ENCODE peak calls at places on chromosomes 6 and 20, in six cellular contexts. K, L, G, F, A and R are unnamed samples.

GRCh38 chr6:47483853-47484546 is 6.4 kb downstream of the CD2AP start:
- DNase-seq in A (no peak), L (no peak), G (no peak), K (no peak), F (peak), R (peak)

GRCh38 chr6:136510299-136510698 is 39.9 kb downstream of the MAP7 start:
- DNase-seq in F (no peak), K (no peak), L (no peak), A (no peak), G (no peak), R (no peak)

GRCh38 chr6:10578718-10579117 is 57.6 kb downstream of the GCNT2 start:
- DNase-seq in K (no peak), A (no peak), G (no peak), L (no peak), F (no peak), R (no peak)

GRCh38 chr6:149566372-149567193 is at the start of gene GINM1:
- DNase-seq in A (no peak), K (peak), F (peak), G (no peak), L (peak), R (peak)

GRCh38 chr6:147204060-147204785 is at the start of gene STXBP5:
- DNase-seq in K (peak), G (peak), F (peak), A (no peak), L (peak), R (peak)

GRCh38 chr6:115358616-115359015 is 702.1 kb downstream of the FRK start:
- DNase-seq in G (no peak), F (no peak), L (no peak), A (no peak), K (no peak), R (no peak)

GRCh38 chr6:47376930-47377329 is 67.2 kb upstream of the TNFRSF21 start:
- DNase-seq in K (no peak), G (no peak), F (no peak), A (no peak), L (no peak), R (no peak)

GRCh38 chr6:17894191-17894590 is 93.2 kb downstream of the KIF13A start:
- DNase-seq in K (peak), A (no peak), G (no peak), F (no peak), L (no peak), R (no peak)

GRCh38 chr6:147234685-147235084 is 30.5 kb downstream of the STXBP5 start:
- DNase-seq in G (no peak), F (no peak), K (no peak), A (no peak), L (no peak), R (no peak)

GRCh38 chr6:112906737-112907136 is 559.6 kb downstream of the RFPL4B start:
- DNase-seq in A (no peak), G (no peak), L (no peak), F (peak), K (no peak), R (peak)

GRCh38 chr20:20277772-20278382 is 90.0 kb upstream of the INSM1 start:
- DNase-seq in F (no peak), G (no peak), A (no peak), L (no peak), K (no peak), R (no peak)

GRCh38 chr6:159805418-159806020 is 5.4 kb downstream of the PNLDC1 start:
- DNase-seq in G (no peak), K (peak), L (no peak), F (no peak), A (no peak), R (no peak)

GRCh38 chr6:74931567-74931966 is 274.3 kb downstream of the COL12A1 start:
- DNase-seq in K (peak), F (peak), A (no peak), G (no peak), L (no peak), R (peak)

GRCh38 chr20:10671221-10671849 is 2.5 kb downstream of the JAG1 start:
- DNase-seq in L (peak), K (peak), G (no peak), A (no peak), F (peak), R (peak)

GRCh38 chr20:51828762-51829161 is 26.4 kb upstream of the SALL4 start:
- DNase-seq in G (no peak), K (no peak), A (no peak), F (no peak), L (peak), R (no peak)

GRCh38 chr6:49550413-49551125 is at the start of gene C6orf141:
- DNase-seq in F (no peak), K (peak), A (peak), G (peak), L (peak), R (peak)

GRCh38 chr20:64212750-64213149 is 42.8 kb upstream of the PCMTD2 start:
- DNase-seq in G (no peak), K (no peak), F (peak), L (no peak), A (no peak), R (peak)

GRCh38 chr6:89501239-89501638 is 68.3 kb downstream of the ANKRD6 start:
- DNase-seq in L (no peak), F (no peak), A (no peak), G (peak), K (peak), R (no peak)

GRCh38 chr20:19205999-19206398 is 6.4 kb upstream of the SLC24A3 start:
- DNase-seq in K (peak), L (peak), G (peak), F (peak), A (no peak), R (peak)

GRCh38 chr20:10297684-10298240 is 79.1 kb downstream of the SNAP25 start:
- DNase-seq in K (no peak), G (no peak), L (no peak), F (peak), A (no peak), R (no peak)

GRCh38 chr6:165744515-165745228 is 81.6 kb upstream of the PDE10A start:
- DNase-seq in L (no peak), F (peak), K (no peak), A (no peak), G (no peak), R (peak)

GRCh38 chr20:37295595-37295994 is 6.1 kb downstream of the MANBAL start:
- DNase-seq in K (peak), G (no peak), F (no peak), L (no peak), A (no peak), R (no peak)

GRCh38 chr6:151494235-151494950 is 576 bp downstream of the CCDC170 start:
- DNase-seq in G (peak), L (peak), A (no peak), F (peak), K (peak), R (peak)

GRCh38 chr6:139037490-139037889 is 8.9 kb downstream of the ABRACL start:
- DNase-seq in A (no peak), G (no peak), F (peak), L (no peak), K (no peak), R (peak)

GRCh38 chr6:111552241-111552744 is 53.4 kb downstream of the TRAF3IP2 start:
- DNase-seq in L (peak), G (peak), K (peak), F (peak), A (peak), R (peak)

GRCh38 chr20:31706607-31707257 is 15.9 kb downstream of the BCL2L1 start:
- DNase-seq in G (no peak), K (no peak), A (no peak), F (no peak), L (no peak), R (peak)

GRCh38 chr6:7124631-7125030 is 16.9 kb downstream of the RREB1 start:
- DNase-seq in A (no peak), K (no peak), F (peak), G (no peak), L (no peak), R (peak)

GRCh38 chr20:6178537-6178936 is 55.7 kb upstream of the FERMT1 start:
- DNase-seq in K (peak), G (peak), A (no peak), L (no peak), F (peak), R (peak)

GRCh38 chr20:43940518-43941225 is 26.0 kb downstream of the TOX2 start:
- DNase-seq in G (no peak), A (no peak), L (no peak), K (no peak), F (no peak), R (no peak)

GRCh38 chr20:63651942-63652191 is 1.4 kb downstream of the STMN3 start:
- DNase-seq in F (no peak), A (no peak), K (no peak), G (no peak), L (no peak), R (no peak)

GRCh38 chr6:163579111-163579879 is 164.8 kb downstream of the QKI start:
- DNase-seq in K (peak), L (no peak), F (no peak), A (no peak), G (no peak), R (no peak)

GRCh38 chr6:131136021-131136847 is 967 bp downstream of the AKAP7 start:
- DNase-seq in L (no peak), A (no peak), K (peak), F (peak), G (no peak), R (peak)
- H2AFZ ChIP-seq in L (peak), A (peak), K (peak), F (peak), G (peak), R (peak)

DNA sequence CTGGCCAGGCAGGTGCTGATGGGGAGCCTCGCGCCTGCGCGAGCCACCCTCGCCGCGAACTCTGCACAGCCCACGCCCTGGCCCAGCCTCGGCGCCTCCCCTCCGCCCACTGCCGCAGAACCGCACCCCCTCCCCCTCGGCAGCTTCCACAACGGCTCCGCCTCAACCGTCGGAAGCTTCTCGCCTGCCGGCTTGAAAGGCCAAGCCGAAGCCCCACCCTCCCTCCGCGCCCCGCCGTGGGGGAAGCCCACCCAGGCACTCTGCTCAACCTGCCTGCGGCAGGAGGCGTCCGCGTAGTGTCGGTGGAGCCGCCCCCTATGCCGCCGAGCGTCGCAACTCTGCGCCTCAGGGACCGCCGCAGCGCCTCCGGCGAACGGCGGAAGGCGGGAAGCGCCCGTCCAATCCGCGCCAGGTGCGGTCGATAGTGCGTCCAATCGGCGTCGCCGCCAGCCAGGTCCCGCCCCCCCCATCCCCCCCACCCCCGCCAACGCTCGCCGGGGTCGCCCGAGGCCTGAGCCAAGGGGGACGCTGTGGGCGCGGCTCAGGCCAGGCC is at the start of gene SYCP2:
- DNase-seq in L (peak), F (no peak), A (no peak), K (peak), G (no peak), R (no peak)
- H3K4ac ChIP-seq in L (no peak), F (peak), A (no peak), K (peak), G (peak), R (no peak)

GRCh38 chr20:57004416-57004815 is 262.0 kb downstream of the BMP7 start:
- DNase-seq in A (no peak), F (no peak), K (no peak), L (no peak), G (no peak), R (no peak)

GRCh38 chr20:57003012-57003411 is 263.4 kb downstream of the BMP7 start:
- DNase-seq in L (no peak), K (peak), G (no peak), F (no peak), A (no peak), R (no peak)

GRCh38 chr20:57001126-57001767 is 265.2 kb downstream of the BMP7 start:
- DNase-seq in K (peak), L (no peak), F (no peak), A (no peak), G (no peak), R (no peak)

GRCh38 chr20:57000441-57000968 is 265.9 kb downstream of the BMP7 start:
- DNase-seq in G (no peak), F (no peak), L (no peak), K (peak), A (no peak), R (no peak)

DNA sequence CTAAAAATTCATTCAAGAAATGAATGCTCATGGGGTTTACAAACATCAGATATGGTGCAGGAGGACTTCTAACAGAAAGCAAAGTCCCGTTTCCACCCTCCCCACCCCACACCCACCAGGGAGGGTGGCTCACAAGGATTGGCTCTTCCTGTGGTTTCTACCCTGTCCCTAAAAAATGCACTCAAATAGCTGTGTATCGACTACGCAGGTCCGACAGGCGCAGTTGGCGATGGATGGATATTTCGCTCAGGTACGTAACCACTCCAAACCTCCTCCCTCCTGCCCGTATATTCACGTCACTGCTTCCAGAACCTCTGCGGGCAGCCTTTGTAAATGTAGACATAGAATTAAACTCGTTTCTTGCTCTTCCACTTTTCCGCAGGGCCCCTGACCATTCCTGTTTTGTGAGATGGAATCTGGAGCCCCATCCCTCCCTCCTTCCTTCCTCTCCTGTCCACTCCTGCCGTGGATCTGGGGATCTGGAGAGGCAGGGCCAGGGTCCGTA is 264.3 kb downstream of the BMP7 start:
- DNase-seq in K (peak), G (no peak), A (no peak), F (no peak), L (no peak), R (no peak)
- H2AFZ ChIP-seq in K (no peak), G (no peak), A (no peak), F (no peak), L (no peak), R (no peak)

GRCh38 chr6:31663087-31663960 is 1.5 kb downstream of the GPANK1 start:
- DNase-seq in A (no peak), K (peak), G (no peak), F (peak), L (no peak), R (peak)
- H3K4ac ChIP-seq in A (no peak), K (peak), G (no peak), F (peak), L (no peak), R (peak)

GRCh38 chr6:63353282-63353630 is 33.5 kb upstream of the LGSN start:
- DNase-seq in A (no peak), F (no peak), K (no peak), G (no peak), L (no peak), R (no peak)

GRCh38 chr6:63349401-63349800 is 29.6 kb upstream of the LGSN start:
- DNase-seq in K (peak), F (no peak), L (no peak), A (no peak), G (no peak), R (no peak)

GRCh38 chr6:63348836-63349235 is 29.1 kb upstream of the LGSN start:
- DNase-seq in G (no peak), L (no peak), K (peak), A (no peak), F (no peak), R (peak)

GRCh38 chr6:63352587-63353281 is 33.0 kb upstream of the LGSN start:
- DNase-seq in G (peak), A (no peak), L (peak), F (peak), K (peak), R (peak)

GRCh38 chr6:63351995-63352586 is 32.3 kb upstream of the LGSN start:
- DNase-seq in L (no peak), A (no peak), K (peak), F (peak), G (no peak), R (peak)
- H2AFZ ChIP-seq in L (no peak), A (no peak), K (no peak), F (peak), G (no peak), R (no peak)

GRCh38 chr20:25407311-25408169 is at the start of gene GINS1:
- DNase-seq in F (peak), K (peak), L (peak), G (peak), A (peak), R (peak)
- H3K4ac ChIP-seq in F (peak), K (peak), L (no peak), G (no peak), A (peak), R (no peak)

DNA sequence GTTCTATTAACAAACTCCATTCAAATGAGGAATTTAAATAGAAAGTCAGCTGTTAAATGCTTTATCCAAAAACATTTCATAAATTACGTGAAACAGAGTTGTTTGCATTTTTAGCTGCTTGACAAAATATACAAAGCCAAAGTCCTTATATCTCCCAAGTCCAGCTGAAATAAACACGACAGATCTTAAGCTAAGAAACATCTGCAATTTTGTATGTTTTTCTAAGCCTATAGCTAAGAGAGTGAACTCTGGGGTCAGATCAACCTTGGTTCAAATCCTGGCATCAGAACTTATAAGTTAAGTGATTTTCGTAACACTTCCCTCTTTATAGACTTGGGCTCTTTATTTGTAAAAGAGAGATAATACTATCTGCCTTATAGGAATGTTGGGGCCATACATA is 176.7 kb downstream of the PTPRK start:
- DNase-seq in L (no peak), K (no peak), A (no peak), F (peak), G (no peak), R (peak)
- H2AFZ ChIP-seq in L (no peak), K (no peak), A (no peak), F (no peak), G (no peak), R (no peak)

GRCh38 chr6:22027226-22027725 is 269.6 kb downstream of the PRL start:
- DNase-seq in K (no peak), F (no peak), G (peak), A (no peak), L (no peak), R (no peak)
- H3K4ac ChIP-seq in K (peak), F (peak), G (no peak), A (no peak), L (no peak), R (no peak)

GRCh38 chr20:33880396-33880795 is 69.2 kb downstream of the CHMP4B start:
- DNase-seq in G (no peak), L (no peak), F (no peak), A (no peak), K (no peak), R (no peak)

GRCh38 chr20:33884633-33885032 is 73.5 kb downstream of the CHMP4B start:
- DNase-seq in A (no peak), K (no peak), L (no peak), G (no peak), F (no peak), R (no peak)

GRCh38 chr20:33882481-33882880 is 71.3 kb downstream of the CHMP4B start:
- DNase-seq in F (no peak), K (no peak), L (no peak), G (no peak), A (no peak), R (no peak)

GRCh38 chr20:33883164-33883563 is 72.0 kb downstream of the CHMP4B start:
- DNase-seq in F (no peak), A (no peak), K (no peak), G (no peak), L (no peak), R (no peak)

DNA sequence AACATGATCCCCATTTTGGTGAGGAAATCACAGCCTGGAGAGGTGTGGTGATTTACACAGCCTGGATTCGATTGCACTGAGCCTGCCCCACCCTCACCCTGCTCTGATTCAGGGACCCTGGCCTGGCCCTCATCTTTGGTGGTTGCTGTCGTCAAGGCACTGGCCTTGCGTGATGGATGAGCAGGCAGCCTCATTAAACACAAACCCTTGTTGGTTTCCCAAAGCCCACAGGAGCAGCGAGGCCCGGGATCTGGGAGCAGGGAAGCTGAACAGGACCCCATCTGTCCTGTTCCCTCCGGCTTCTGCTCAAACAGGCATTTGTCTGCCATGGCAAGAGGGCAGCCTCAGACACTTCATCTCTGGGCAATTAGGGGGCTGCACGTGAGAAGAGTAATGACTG is 70.9 kb downstream of the CHMP4B start:
- DNase-seq in F (no peak), A (no peak), L (no peak), G (no peak), K (no peak), R (no peak)
- H2AFZ ChIP-seq in F (no peak), A (no peak), L (no peak), G (peak), K (no peak), R (no peak)

GRCh38 chr20:23766531-23766930 is 15.8 kb upstream of the CST1 start:
- DNase-seq in G (no peak), L (no peak), K (no peak), F (no peak), A (no peak), R (no peak)

GRCh38 chr20:23770384-23770783 is 19.6 kb upstream of the CST1 start:
- DNase-seq in A (no peak), F (no peak), L (no peak), K (no peak), G (no peak), R (no peak)

GRCh38 chr20:23763345-23763744 is 12.6 kb upstream of the CST1 start:
- DNase-seq in A (no peak), F (no peak), G (no peak), L (no peak), K (no peak), R (no peak)

DNA sequence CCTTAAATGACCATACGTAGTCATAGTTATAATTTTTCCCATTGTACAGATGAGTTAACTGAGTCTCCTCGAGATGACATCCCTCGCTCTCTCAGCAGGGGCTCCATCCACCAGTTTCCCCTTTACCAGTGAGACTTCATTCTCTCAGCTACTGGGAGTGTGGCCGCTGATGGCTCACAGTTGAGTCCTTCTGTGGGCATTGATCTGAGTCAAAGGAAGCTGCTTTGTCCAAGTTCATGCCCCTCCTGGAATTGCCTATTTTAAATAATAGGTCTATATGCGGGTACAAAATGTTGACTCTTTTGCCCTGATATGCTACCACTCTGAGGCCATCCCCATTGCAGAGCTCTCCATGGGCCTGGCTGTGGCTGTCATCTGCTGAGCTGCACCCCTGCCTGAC is 14.8 kb upstream of the CST1 start:
- DNase-seq in A (no peak), F (no peak), G (no peak), K (no peak), L (no peak), R (no peak)
- H3K4ac ChIP-seq in A (no peak), F (no peak), G (no peak), K (no peak), L (no peak), R (no peak)